ENCODE peak calls at places on chromosome 12, in nine cellular contexts. One of them, this sample, is unnamed.

GRCh38 chr12:113678222-113678621 is 206.6 kb upstream of the LHX5 start:
- DNase-seq in suprapubic skin: no peak
- DNase-seq in anterior cingulate cortex: no peak
- DNase-seq in activated T-helper 9 cell treated with anti-CD3 and anti-CD28 coated beads, Interleukin-2, amount 50 U/mL, for 16 hours: no peak
- DNase-seq in glutamatergic neuron: no peak
- DNase-seq in HT1080: peak; percentile 23
- DNase-seq in colonic mucosa: no peak
- DNase-seq in prostate gland: no peak
- DNase-seq in AG08396: no peak
- DNase-seq in this sample: no peak

GRCh38 chr12:53251477-53252348 is 16.4 kb upstream of the ESPL1 start:
- DNase-seq in suprapubic skin: peak; percentile 86
- DNase-seq in anterior cingulate cortex: peak; percentile 76
- DNase-seq in activated T-helper 9 cell treated with anti-CD3 and anti-CD28 coated beads, Interleukin-2, amount 50 U/mL, for 16 hours: peak; percentile 53
- DNase-seq in glutamatergic neuron: peak; percentile 84
- DNase-seq in HT1080: peak; percentile 61
- DNase-seq in colonic mucosa: peak; percentile 79
- DNase-seq in prostate gland: peak; percentile 73
- DNase-seq in AG08396: peak; percentile 95
- DNase-seq in this sample: peak; percentile 92

GRCh38 chr12:66170606-66171005 is 810 bp upstream of the TMBIM4 start:
- DNase-seq in suprapubic skin: no peak
- DNase-seq in anterior cingulate cortex: no peak
- DNase-seq in activated T-helper 9 cell treated with anti-CD3 and anti-CD28 coated beads, Interleukin-2, amount 50 U/mL, for 16 hours: no peak
- DNase-seq in glutamatergic neuron: no peak
- DNase-seq in HT1080: no peak
- DNase-seq in colonic mucosa: no peak
- DNase-seq in prostate gland: no peak
- DNase-seq in AG08396: no peak
- DNase-seq in this sample: no peak

GRCh38 chr12:123232472-123232806 is 502 bp downstream of the MPHOSPH9 start:
- DNase-seq in suprapubic skin: no peak
- DNase-seq in anterior cingulate cortex: peak; percentile 61
- DNase-seq in activated T-helper 9 cell treated with anti-CD3 and anti-CD28 coated beads, Interleukin-2, amount 50 U/mL, for 16 hours: no peak
- DNase-seq in glutamatergic neuron: no peak
- DNase-seq in HT1080: no peak
- DNase-seq in colonic mucosa: no peak
- DNase-seq in prostate gland: peak; percentile 20
- DNase-seq in AG08396: no peak
- DNase-seq in this sample: no peak

GRCh38 chr12:116236986-116237385 is 40.5 kb downstream of the MED13L start:
- DNase-seq in suprapubic skin: no peak
- DNase-seq in anterior cingulate cortex: no peak
- DNase-seq in activated T-helper 9 cell treated with anti-CD3 and anti-CD28 coated beads, Interleukin-2, amount 50 U/mL, for 16 hours: no peak
- DNase-seq in glutamatergic neuron: no peak
- DNase-seq in HT1080: no peak
- DNase-seq in colonic mucosa: no peak
- DNase-seq in prostate gland: no peak
- DNase-seq in AG08396: no peak
- DNase-seq in this sample: no peak

GRCh38 chr12:2783936-2784600 is 10.7 kb upstream of the FKBP4 start:
- DNase-seq in suprapubic skin: peak; percentile 25
- DNase-seq in anterior cingulate cortex: peak; percentile 42
- DNase-seq in activated T-helper 9 cell treated with anti-CD3 and anti-CD28 coated beads, Interleukin-2, amount 50 U/mL, for 16 hours: peak; percentile 27
- DNase-seq in glutamatergic neuron: peak; percentile 76
- DNase-seq in HT1080: peak; percentile 42
- DNase-seq in colonic mucosa: peak; percentile 73
- DNase-seq in prostate gland: peak; percentile 36
- DNase-seq in AG08396: peak; percentile 81
- DNase-seq in this sample: peak; percentile 77

GRCh38 chr12:42568952-42569916 is 20.3 kb downstream of the PRICKLE1 start:
- DNase-seq in suprapubic skin: no peak
- DNase-seq in anterior cingulate cortex: no peak
- DNase-seq in activated T-helper 9 cell treated with anti-CD3 and anti-CD28 coated beads, Interleukin-2, amount 50 U/mL, for 16 hours: no peak
- DNase-seq in glutamatergic neuron: no peak
- DNase-seq in HT1080: peak; percentile 60
- DNase-seq in colonic mucosa: no peak
- DNase-seq in prostate gland: no peak
- DNase-seq in AG08396: peak; percentile 16
- DNase-seq in this sample: peak; percentile 63

GRCh38 chr12:10068634-10069033 is 30.2 kb downstream of the CLEC1A start:
- DNase-seq in suprapubic skin: no peak
- DNase-seq in anterior cingulate cortex: no peak
- DNase-seq in activated T-helper 9 cell treated with anti-CD3 and anti-CD28 coated beads, Interleukin-2, amount 50 U/mL, for 16 hours: no peak
- DNase-seq in glutamatergic neuron: no peak
- DNase-seq in HT1080: no peak
- DNase-seq in colonic mucosa: no peak
- DNase-seq in prostate gland: no peak
- DNase-seq in AG08396: no peak
- DNase-seq in this sample: no peak

GRCh38 chr12:13173537-13173936 is 23.0 kb upstream of the EMP1 start:
- DNase-seq in suprapubic skin: peak; percentile 87
- DNase-seq in anterior cingulate cortex: no peak
- DNase-seq in activated T-helper 9 cell treated with anti-CD3 and anti-CD28 coated beads, Interleukin-2, amount 50 U/mL, for 16 hours: peak; percentile 4
- DNase-seq in glutamatergic neuron: no peak
- DNase-seq in HT1080: peak; percentile 97
- DNase-seq in colonic mucosa: peak; percentile 29
- DNase-seq in prostate gland: no peak
- DNase-seq in AG08396: peak; percentile 71
- DNase-seq in this sample: peak; percentile 80

GRCh38 chr12:52214421-52214802 is 18.6 kb upstream of the KRT7 start:
- DNase-seq in suprapubic skin: peak; percentile 59
- DNase-seq in anterior cingulate cortex: no peak
- DNase-seq in activated T-helper 9 cell treated with anti-CD3 and anti-CD28 coated beads, Interleukin-2, amount 50 U/mL, for 16 hours: no peak
- DNase-seq in glutamatergic neuron: no peak
- DNase-seq in HT1080: no peak
- DNase-seq in colonic mucosa: no peak
- DNase-seq in prostate gland: no peak
- DNase-seq in AG08396: no peak
- DNase-seq in this sample: no peak

GRCh38 chr12:47837190-47838171 is 17.8 kb upstream of the HDAC7 start:
- DNase-seq in suprapubic skin: peak; percentile 85
- DNase-seq in anterior cingulate cortex: peak; percentile 16
- DNase-seq in activated T-helper 9 cell treated with anti-CD3 and anti-CD28 coated beads, Interleukin-2, amount 50 U/mL, for 16 hours: peak; percentile 56
- DNase-seq in glutamatergic neuron: peak; percentile 52
- DNase-seq in HT1080: peak; percentile 68
- DNase-seq in colonic mucosa: peak; percentile 73
- DNase-seq in prostate gland: peak; percentile 66
- DNase-seq in AG08396: peak; percentile 68
- DNase-seq in this sample: peak; percentile 87

GRCh38 chr12:52202361-52203078 is 10.7 kb upstream of the KRT80 start:
- DNase-seq in suprapubic skin: peak; percentile 62
- DNase-seq in anterior cingulate cortex: no peak
- DNase-seq in activated T-helper 9 cell treated with anti-CD3 and anti-CD28 coated beads, Interleukin-2, amount 50 U/mL, for 16 hours: no peak
- DNase-seq in glutamatergic neuron: peak; percentile 21
- DNase-seq in HT1080: no peak
- DNase-seq in colonic mucosa: no peak
- DNase-seq in prostate gland: no peak
- DNase-seq in AG08396: no peak
- DNase-seq in this sample: no peak

GRCh38 chr12:129662184-129662583 is 241.6 kb downstream of the TMEM132D start:
- DNase-seq in suprapubic skin: no peak
- DNase-seq in anterior cingulate cortex: no peak
- DNase-seq in activated T-helper 9 cell treated with anti-CD3 and anti-CD28 coated beads, Interleukin-2, amount 50 U/mL, for 16 hours: no peak
- DNase-seq in glutamatergic neuron: no peak
- DNase-seq in HT1080: no peak
- DNase-seq in colonic mucosa: no peak
- DNase-seq in prostate gland: no peak
- DNase-seq in AG08396: no peak
- DNase-seq in this sample: no peak

GRCh38 chr12:79563021-79563739 is 127.6 kb downstream of the PAWR start:
- DNase-seq in suprapubic skin: no peak
- DNase-seq in anterior cingulate cortex: no peak
- DNase-seq in activated T-helper 9 cell treated with anti-CD3 and anti-CD28 coated beads, Interleukin-2, amount 50 U/mL, for 16 hours: no peak
- DNase-seq in glutamatergic neuron: no peak
- DNase-seq in HT1080: no peak
- DNase-seq in colonic mucosa: no peak
- DNase-seq in prostate gland: no peak
- DNase-seq in AG08396: no peak
- DNase-seq in this sample: no peak

GRCh38 chr12:32201996-32202395 is 95.3 kb downstream of the BICD1 start:
- DNase-seq in suprapubic skin: no peak
- DNase-seq in anterior cingulate cortex: no peak
- DNase-seq in activated T-helper 9 cell treated with anti-CD3 and anti-CD28 coated beads, Interleukin-2, amount 50 U/mL, for 16 hours: no peak
- DNase-seq in glutamatergic neuron: no peak
- DNase-seq in HT1080: no peak
- DNase-seq in colonic mucosa: no peak
- DNase-seq in prostate gland: no peak
- DNase-seq in AG08396: no peak
- DNase-seq in this sample: no peak

GRCh38 chr12:56157201-56158028 is 744 bp upstream of the MYL6 start:
- DNase-seq in suprapubic skin: peak; percentile 91
- DNase-seq in anterior cingulate cortex: peak; percentile 38
- DNase-seq in activated T-helper 9 cell treated with anti-CD3 and anti-CD28 coated beads, Interleukin-2, amount 50 U/mL, for 16 hours: peak; percentile 29
- DNase-seq in glutamatergic neuron: peak; percentile 63
- DNase-seq in HT1080: peak; percentile 88
- DNase-seq in colonic mucosa: peak; percentile 84
- DNase-seq in prostate gland: peak; percentile 75
- DNase-seq in AG08396: peak; percentile 83
- DNase-seq in this sample: peak; percentile 87

GRCh38 chr12:9344540-9344939 is 136.3 kb upstream of the PZP start:
- DNase-seq in suprapubic skin: no peak
- DNase-seq in anterior cingulate cortex: no peak
- DNase-seq in activated T-helper 9 cell treated with anti-CD3 and anti-CD28 coated beads, Interleukin-2, amount 50 U/mL, for 16 hours: no peak
- DNase-seq in glutamatergic neuron: no peak
- DNase-seq in HT1080: no peak
- DNase-seq in colonic mucosa: no peak
- DNase-seq in prostate gland: no peak
- DNase-seq in AG08396: no peak
- DNase-seq in this sample: no peak

GRCh38 chr12:122984612-122985358 is 4.3 kb downstream of the ARL6IP4 start:
- DNase-seq in suprapubic skin: no peak
- DNase-seq in anterior cingulate cortex: no peak
- DNase-seq in activated T-helper 9 cell treated with anti-CD3 and anti-CD28 coated beads, Interleukin-2, amount 50 U/mL, for 16 hours: no peak
- DNase-seq in glutamatergic neuron: no peak
- DNase-seq in HT1080: no peak
- DNase-seq in colonic mucosa: no peak
- DNase-seq in prostate gland: no peak
- DNase-seq in AG08396: no peak
- DNase-seq in this sample: no peak

GRCh38 chr12:64796205-64796845 is 28.1 kb upstream of the TBC1D30 start:
- DNase-seq in suprapubic skin: no peak
- DNase-seq in anterior cingulate cortex: no peak
- DNase-seq in activated T-helper 9 cell treated with anti-CD3 and anti-CD28 coated beads, Interleukin-2, amount 50 U/mL, for 16 hours: no peak
- DNase-seq in glutamatergic neuron: peak; percentile 30
- DNase-seq in HT1080: peak; percentile 89
- DNase-seq in colonic mucosa: peak; percentile 79
- DNase-seq in prostate gland: peak; percentile 90
- DNase-seq in AG08396: peak; percentile 72
- DNase-seq in this sample: peak; percentile 95

GRCh38 chr12:54564768-54565167 is 15.4 kb downstream of the PDE1B start:
- DNase-seq in suprapubic skin: no peak
- DNase-seq in anterior cingulate cortex: no peak
- DNase-seq in activated T-helper 9 cell treated with anti-CD3 and anti-CD28 coated beads, Interleukin-2, amount 50 U/mL, for 16 hours: no peak
- DNase-seq in glutamatergic neuron: no peak
- DNase-seq in HT1080: no peak
- DNase-seq in colonic mucosa: no peak
- DNase-seq in prostate gland: no peak
- DNase-seq in AG08396: no peak
- DNase-seq in this sample: no peak

GRCh38 chr12:108616359-108616758 is 17.3 kb downstream of the SELPLG start:
- DNase-seq in suprapubic skin: no peak
- DNase-seq in anterior cingulate cortex: no peak
- DNase-seq in activated T-helper 9 cell treated with anti-CD3 and anti-CD28 coated beads, Interleukin-2, amount 50 U/mL, for 16 hours: no peak
- DNase-seq in glutamatergic neuron: no peak
- DNase-seq in HT1080: no peak
- DNase-seq in colonic mucosa: no peak
- DNase-seq in prostate gland: no peak
- DNase-seq in AG08396: no peak
- DNase-seq in this sample: no peak

GRCh38 chr12:39990122-39991101 is 115.5 kb downstream of the SLC2A13 start:
- DNase-seq in suprapubic skin: no peak
- DNase-seq in anterior cingulate cortex: no peak
- DNase-seq in activated T-helper 9 cell treated with anti-CD3 and anti-CD28 coated beads, Interleukin-2, amount 50 U/mL, for 16 hours: peak; percentile 37
- DNase-seq in glutamatergic neuron: peak; percentile 66
- DNase-seq in HT1080: peak; percentile 21
- DNase-seq in colonic mucosa: peak; percentile 68
- DNase-seq in prostate gland: peak; percentile 58
- DNase-seq in AG08396: peak; percentile 41
- DNase-seq in this sample: peak; percentile 73

This sample was measured in hepatocyte.